ENCODE peak calls at places on chromosomes 1 and 21, in eight cellular contexts. I, S, Z, U, O, X, W and P are unnamed samples.

GRCh38 chr21:27079807-27080206 is 112.9 kb upstream of the ADAMTS5 start:
- DNase-seq in O (no peak), U (no peak), S (no peak), X (no peak), I (peak), Z (no peak), W (no peak), P (no peak)

GRCh38 chr1:1355376-1355775 is 3.0 kb downstream of the MXRA8 start:
- DNase-seq in Z (no peak), W (no peak), S (no peak), U (no peak), X (no peak), O (no peak), I (peak), P (no peak)

GRCh38 chr1:88731475-88731874 is 47.4 kb downstream of the PKN2 start:
- DNase-seq in U (no peak), I (peak), W (peak), S (no peak), Z (no peak), O (no peak), X (no peak), P (no peak)

GRCh38 chr1:61142726-61143500 is 60.6 kb downstream of the NFIA start:
- DNase-seq in Z (no peak), I (no peak), S (no peak), U (no peak), O (no peak), W (no peak), X (no peak), P (no peak)

GRCh38 chr1:39034114-39034654 is 8.0 kb downstream of the NDUFS5 start:
- DNase-seq in S (no peak), Z (no peak), W (no peak), X (no peak), U (no peak), O (no peak), I (no peak), P (no peak)

GRCh38 chr1:64124751-64125445 is 78.5 kb upstream of the UBE2U start:
- DNase-seq in Z (no peak), X (no peak), W (no peak), O (no peak), S (no peak), U (no peak), I (no peak), P (no peak)

GRCh38 chr1:203422656-203423055 is 53.0 kb upstream of the PRELP start:
- DNase-seq in Z (no peak), O (no peak), S (no peak), W (no peak), U (no peak), X (no peak), I (no peak), P (no peak)

GRCh38 chr1:65372557-65372956 is 47.9 kb upstream of the LEPR start:
- DNase-seq in X (no peak), U (no peak), S (no peak), W (no peak), Z (no peak), I (no peak), O (no peak), P (no peak)